ENCODE peak calls at places on chromosomes 4 and X, in five cellular contexts. One of them, this sample, is unnamed.

GRCh38 chr4:24473309-24473721 is 111.0 kb downstream of the DHX15 start:
- DNase-seq in K562: no peak
- DNase-seq in SK-N-SH: peak; percentile 25
- DNase-seq in GM12878: no peak
- DNase-seq in IMR-90: peak; percentile 27
- DNase-seq in this sample: no peak

GRCh38 chr4:107838138-107838618 is 13.4 kb downstream of the SGMS2 start:
- DNase-seq in IMR-90: peak; percentile 25
- DNase-seq in K562: no peak
- DNase-seq in GM12878: no peak
- DNase-seq in SK-N-SH: no peak
- DNase-seq in this sample: no peak

GRCh38 chrX:132769609-132770008 is 188.8 kb downstream of the HS6ST2 start:
- DNase-seq in IMR-90: no peak
- DNase-seq in K562: no peak
- DNase-seq in SK-N-SH: no peak
- DNase-seq in GM12878: no peak
- DNase-seq in this sample: no peak

GRCh38 chr4:145784036-145784435 is 104.1 kb downstream of the C4orf51 start:
- DNase-seq in K562: no peak
- DNase-seq in IMR-90: no peak
- DNase-seq in GM12878: no peak
- DNase-seq in SK-N-SH: no peak
- DNase-seq in this sample: no peak

GRCh38 chrX:16204538-16204937 is 37.3 kb downstream of the MAGEB17 start:
- DNase-seq in GM12878: no peak
- DNase-seq in K562: no peak
- DNase-seq in IMR-90: no peak
- DNase-seq in SK-N-SH: no peak
- DNase-seq in this sample: no peak

GRCh38 chr4:42282081-42282901 is 115.0 kb upstream of the SHISA3 start:
- DNase-seq in K562: peak; percentile 63
- DNase-seq in SK-N-SH: peak; percentile 81
- DNase-seq in IMR-90: peak; percentile 68
- DNase-seq in GM12878: peak; percentile 33
- DNase-seq in this sample: peak; percentile 65

GRCh38 chr4:14865804-14866203 is 136.5 kb upstream of the CPEB2 start:
- DNase-seq in SK-N-SH: no peak
- DNase-seq in K562: no peak
- DNase-seq in IMR-90: no peak
- DNase-seq in GM12878: no peak
- DNase-seq in this sample: no peak

GRCh38 chrX:84469226-84469625 is 33.0 kb downstream of the HDX start:
- DNase-seq in GM12878: no peak
- DNase-seq in IMR-90: peak; percentile 42
- DNase-seq in SK-N-SH: peak; percentile 18
- DNase-seq in K562: no peak
- DNase-seq in this sample: no peak

GRCh38 chr4:110460074-110460761 is 15.7 kb upstream of the ENPEP start:
- DNase-seq in GM12878: no peak
- DNase-seq in K562: no peak
- DNase-seq in SK-N-SH: no peak
- DNase-seq in IMR-90: no peak
- DNase-seq in this sample: no peak

DNA sequence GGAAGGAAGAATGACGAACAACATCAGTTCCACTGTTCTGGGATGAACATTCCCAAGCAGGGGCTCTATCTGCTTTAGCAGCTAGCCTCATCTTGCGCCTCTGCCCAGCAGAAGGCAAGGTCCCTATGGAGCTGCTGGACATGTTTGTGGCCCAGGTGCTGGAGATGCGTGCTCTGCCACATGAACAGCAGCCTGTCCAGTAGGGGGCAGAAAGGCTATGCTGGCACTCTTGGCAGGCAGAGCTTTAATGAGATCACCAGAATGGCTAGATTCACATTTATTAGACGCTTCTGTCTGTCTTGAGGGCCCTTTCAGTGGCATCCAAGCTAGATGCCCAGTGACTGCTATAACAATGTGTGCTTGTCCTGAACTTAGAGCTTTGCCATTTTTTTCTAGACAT is 1826.0 kb downstream of the STIM2 start:
- DNase-seq in SK-N-SH: peak; percentile 19
- DNase-seq in GM12878: no peak
- DNase-seq in IMR-90: peak; percentile 38
- DNase-seq in K562: peak; percentile 10
- DNase-seq in this sample: peak; percentile 8
- TF ChIP-seq MXI1 in SK-N-SH: no peak
- TF ChIP-seq MXI1 in GM12878: no peak
- TF ChIP-seq MXI1 in IMR-90: no peak
- TF ChIP-seq MXI1 in K562: no peak
- TF ChIP-seq MXI1 in this sample: no peak

GRCh38 chr4:85084371-85085170 is 118.1 kb upstream of the WDFY3 start:
- DNase-seq in K562: peak; percentile 35
- DNase-seq in IMR-90: peak; percentile 75
- DNase-seq in GM12878: no peak
- DNase-seq in SK-N-SH: peak; percentile 20
- DNase-seq in this sample: peak; percentile 60
- TF ChIP-seq MXI1 in K562: no peak
- TF ChIP-seq MXI1 in IMR-90: no peak
- TF ChIP-seq MXI1 in GM12878: no peak
- TF ChIP-seq MXI1 in SK-N-SH: no peak
- TF ChIP-seq MXI1 in this sample: no peak

GRCh38 chrX:139448996-139449395 is 81.5 kb upstream of the F9 start:
- DNase-seq in IMR-90: no peak
- DNase-seq in K562: no peak
- DNase-seq in SK-N-SH: no peak
- DNase-seq in GM12878: no peak
- DNase-seq in this sample: no peak
- TF ChIP-seq MXI1 in IMR-90: no peak
- TF ChIP-seq MXI1 in K562: no peak
- TF ChIP-seq MXI1 in SK-N-SH: no peak
- TF ChIP-seq MXI1 in GM12878: no peak
- TF ChIP-seq MXI1 in this sample: no peak

GRCh38 chr4:150142831-150143230 is 64.6 kb downstream of the DCLK2 start:
- DNase-seq in K562: no peak
- DNase-seq in SK-N-SH: no peak
- DNase-seq in IMR-90: no peak
- DNase-seq in GM12878: no peak
- DNase-seq in this sample: no peak

GRCh38 chr4:150136481-150136880 is 58.2 kb downstream of the DCLK2 start:
- DNase-seq in K562: no peak
- DNase-seq in SK-N-SH: no peak
- DNase-seq in IMR-90: peak; percentile 76
- DNase-seq in GM12878: no peak
- DNase-seq in this sample: no peak

GRCh38 chr4:150139297-150139696 is 61.1 kb downstream of the DCLK2 start:
- DNase-seq in SK-N-SH: no peak
- DNase-seq in IMR-90: no peak
- DNase-seq in GM12878: no peak
- DNase-seq in K562: no peak
- DNase-seq in this sample: no peak

GRCh38 chr4:150145090-150145949 is 67.1 kb downstream of the DCLK2 start:
- DNase-seq in K562: peak; percentile 17
- DNase-seq in GM12878: no peak
- DNase-seq in SK-N-SH: no peak
- DNase-seq in IMR-90: peak; percentile 45
- DNase-seq in this sample: no peak

GRCh38 chr4:150140774-150141400 is 62.6 kb downstream of the DCLK2 start:
- DNase-seq in IMR-90: peak; percentile 77
- DNase-seq in SK-N-SH: no peak
- DNase-seq in GM12878: no peak
- DNase-seq in K562: no peak
- DNase-seq in this sample: no peak
- TF ChIP-seq MXI1 in IMR-90: no peak
- TF ChIP-seq MXI1 in SK-N-SH: no peak
- TF ChIP-seq MXI1 in GM12878: no peak
- TF ChIP-seq MXI1 in K562: no peak
- TF ChIP-seq MXI1 in this sample: no peak

DNA sequence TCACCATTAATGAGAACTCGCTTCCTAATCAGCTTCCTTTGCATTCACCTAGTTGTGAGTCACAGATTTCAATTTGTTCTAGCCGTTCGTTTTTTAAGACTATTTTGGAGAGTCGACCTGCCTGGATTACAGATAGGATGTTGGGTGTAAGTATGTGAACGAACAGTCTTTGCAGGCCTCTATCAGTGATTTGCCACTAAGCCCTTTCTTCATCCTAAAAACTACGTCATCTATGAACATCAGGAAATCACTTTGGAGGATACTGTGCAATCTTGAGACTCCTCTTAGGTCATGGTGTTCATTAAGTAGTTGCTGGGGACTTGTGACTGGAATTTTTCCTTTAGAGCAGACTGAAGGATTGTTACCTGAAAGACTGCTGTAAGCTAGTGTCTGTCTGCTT is 1.1 kb downstream of the POLA1 start:
- DNase-seq in IMR-90: peak; percentile 2
- DNase-seq in K562: no peak
- DNase-seq in SK-N-SH: no peak
- DNase-seq in GM12878: no peak
- DNase-seq in this sample: no peak
- TF ChIP-seq MXI1 in IMR-90: no peak
- TF ChIP-seq MXI1 in K562: no peak
- TF ChIP-seq MXI1 in SK-N-SH: no peak
- TF ChIP-seq MXI1 in GM12878: no peak
- TF ChIP-seq MXI1 in this sample: no peak

GRCh38 chr4:122709236-122709635 is 23.3 kb upstream of the BBS12 start:
- DNase-seq in IMR-90: no peak
- DNase-seq in GM12878: no peak
- DNase-seq in K562: no peak
- DNase-seq in SK-N-SH: no peak
- DNase-seq in this sample: no peak

GRCh38 chr4:122707503-122707902 is 25.0 kb upstream of the BBS12 start:
- DNase-seq in IMR-90: no peak
- DNase-seq in GM12878: no peak
- DNase-seq in K562: no peak
- DNase-seq in SK-N-SH: no peak
- DNase-seq in this sample: no peak

GRCh38 chr4:122711893-122712292 is 20.6 kb upstream of the BBS12 start:
- DNase-seq in SK-N-SH: no peak
- DNase-seq in GM12878: no peak
- DNase-seq in IMR-90: no peak
- DNase-seq in K562: no peak
- DNase-seq in this sample: no peak

GRCh38 chr4:122712782-122713181 is 19.7 kb upstream of the BBS12 start:
- DNase-seq in GM12878: no peak
- DNase-seq in SK-N-SH: no peak
- DNase-seq in K562: no peak
- DNase-seq in IMR-90: peak; percentile 24
- DNase-seq in this sample: no peak

GRCh38 chr4:122710434-122711308 is 21.8 kb upstream of the BBS12 start:
- DNase-seq in K562: no peak
- DNase-seq in IMR-90: peak; percentile 44
- DNase-seq in SK-N-SH: no peak
- DNase-seq in GM12878: no peak
- DNase-seq in this sample: no peak
- TF ChIP-seq MXI1 in K562: no peak
- TF ChIP-seq MXI1 in IMR-90: no peak
- TF ChIP-seq MXI1 in SK-N-SH: no peak
- TF ChIP-seq MXI1 in GM12878: no peak
- TF ChIP-seq MXI1 in this sample: no peak

This sample was measured in HepG2.